ENCODE peak calls at places on chromosomes 7 and 10, in nine cellular contexts. M is HCT116, R is GM23338, O is transverse colon, Q is suprapubic skin, Z is spleen, B is breast epithelium, J is GM12891, H is SK-N-SH. I is an unnamed sample.

GRCh38 chr10:72720814-72721665 is 29.1 kb downstream of the MCU start:
- DNase-seq in M (no peak), R (no peak), O (no peak), Q (no peak), Z (no peak), B (no peak), J (no peak), H (no peak), I (no peak)

GRCh38 chr10:79948976-79949722 is at the start of gene SFTPD:
- DNase-seq in M (no peak), R (peak; percentile 46), O (no peak), Q (peak; percentile 34), Z (no peak), B (no peak), J (no peak), H (no peak), I (peak; percentile 40)

GRCh38 chr10:132496360-132497082 is 41.1 kb upstream of the INPP5A start:
- DNase-seq in M (no peak), R (no peak), O (no peak), Q (peak; percentile 53), Z (peak; percentile 27), B (no peak), J (no peak), H (no peak), I (no peak)

GRCh38 chr10:49679480-49679893 is at the start of gene C10orf53:
- DNase-seq in M (no peak), R (peak; percentile 90), O (no peak), Q (peak; percentile 43), Z (no peak), B (no peak), J (no peak), H (peak; percentile 95), I (peak; percentile 65)

GRCh38 chr7:136369225-136369624 is 392.1 kb upstream of the MTPN start:
- DNase-seq in M (no peak), R (no peak), O (no peak), Q (no peak), Z (no peak), B (no peak), J (no peak), H (no peak), I (no peak)

GRCh38 chr7:139895141-139895829 is 66.2 kb downstream of the TBXAS1 start:
- DNase-seq in M (no peak), R (no peak), O (no peak), Q (no peak), Z (no peak), B (no peak), J (no peak), H (no peak), I (no peak)

GRCh38 chr10:112083526-112083925 is 100.0 kb downstream of the GPAM start:
- DNase-seq in M (no peak), R (no peak), O (no peak), Q (no peak), Z (no peak), B (no peak), J (no peak), H (no peak), I (no peak)

GRCh38 chr7:126450269-126450671 is 802.5 kb downstream of the GRM8 start:
- DNase-seq in M (no peak), R (no peak), O (no peak), Q (no peak), Z (no peak), B (no peak), J (no peak), H (no peak), I (no peak)

GRCh38 chr10:79084012-79084971 is 15.5 kb downstream of the ZMIZ1 start:
- DNase-seq in M (no peak), R (peak; percentile 68), O (peak; percentile 91), Q (peak; percentile 95), Z (peak; percentile 94), B (peak; percentile 96), J (no peak), H (peak; percentile 59), I (no peak)

GRCh38 chr7:113267885-113268284 is 149.5 kb upstream of the SMIM30 start:
- DNase-seq in M (no peak), R (no peak), O (no peak), Q (no peak), Z (no peak), B (no peak), J (no peak), H (no peak), I (no peak)

GRCh38 chr7:7351156-7351555 is 168.8 kb downstream of the C1GALT1 start:
- DNase-seq in M (no peak), R (no peak), O (no peak), Q (no peak), Z (no peak), B (no peak), J (no peak), H (no peak), I (no peak)

GRCh38 chr10:98309366-98310355 is 41.7 kb upstream of the LOXL4 start:
- DNase-seq in M (peak; percentile 49), R (peak; percentile 85), O (peak; percentile 66), Q (peak; percentile 85), Z (no peak), B (peak; percentile 67), J (no peak), H (peak; percentile 89), I (no peak)

GRCh38 chr10:14625210-14625621 is 149.5 kb downstream of the FAM107B start:
- DNase-seq in M (no peak), R (no peak), O (no peak), Q (no peak), Z (no peak), B (no peak), J (no peak), H (peak; percentile 39), I (no peak)

GRCh38 chr7:28761485-28761884 is 196.6 kb downstream of the TRIL start:
- DNase-seq in M (no peak), R (no peak), O (no peak), Q (no peak), Z (no peak), B (no peak), J (no peak), H (no peak), I (no peak)

GRCh38 chr7:117019786-117020604 is 66.7 kb downstream of the ST7 start:
- DNase-seq in M (peak; percentile 54), R (peak; percentile 65), O (peak; percentile 37), Q (no peak), Z (peak; percentile 74), B (peak; percentile 48), J (no peak), H (peak; percentile 78), I (no peak)

GRCh38 chr7:30918676-30919075 is 7.0 kb downstream of the AQP1 start:
- DNase-seq in M (no peak), R (no peak), O (no peak), Q (peak; percentile 44), Z (peak; percentile 56), B (no peak), J (no peak), H (no peak), I (no peak)

GRCh38 chr7:151637781-151638261 is 118.1 kb upstream of the RHEB start:
- DNase-seq in M (no peak), R (no peak), O (no peak), Q (no peak), Z (no peak), B (no peak), J (no peak), H (no peak), I (no peak)
- TF ChIP-seq POLR2AphosphoS5 in M (no peak), R (no peak), O (no peak), Q (no peak), Z (peak; percentile 12), B (no peak), J (no peak), H (no peak), I (no peak)

GRCh38 chr10:93456480-93456879 is 25.7 kb downstream of the MYOF start:
- DNase-seq in M (no peak), R (no peak), O (no peak), Q (no peak), Z (no peak), B (no peak), J (no peak), H (no peak), I (no peak)

GRCh38 chr10:93461124-93461806 is 20.9 kb downstream of the MYOF start:
- DNase-seq in M (no peak), R (no peak), O (no peak), Q (peak; percentile 18), Z (no peak), B (no peak), J (no peak), H (no peak), I (no peak)

GRCh38 chr10:93461807-93462178 is 20.3 kb downstream of the MYOF start:
- DNase-seq in M (peak; percentile 65), R (no peak), O (no peak), Q (no peak), Z (no peak), B (peak; percentile 79), J (no peak), H (no peak), I (no peak)

GRCh38 chr10:93457511-93457910 is 24.6 kb downstream of the MYOF start:
- DNase-seq in M (no peak), R (no peak), O (no peak), Q (no peak), Z (no peak), B (no peak), J (no peak), H (no peak), I (no peak)

GRCh38 chr10:93458821-93459257 is 23.3 kb downstream of the MYOF start:
- DNase-seq in M (peak; percentile 97), R (peak; percentile 41), O (peak; percentile 63), Q (no peak), Z (no peak), B (peak; percentile 95), J (no peak), H (no peak), I (no peak)
- TF ChIP-seq POLR2AphosphoS5 in M (peak; percentile 70), R (no peak), O (peak; percentile 82), Q (peak; percentile 95), Z (peak; percentile 75), B (peak; percentile 84), J (no peak), H (peak; percentile 75), I (peak; percentile 76)

DNA sequence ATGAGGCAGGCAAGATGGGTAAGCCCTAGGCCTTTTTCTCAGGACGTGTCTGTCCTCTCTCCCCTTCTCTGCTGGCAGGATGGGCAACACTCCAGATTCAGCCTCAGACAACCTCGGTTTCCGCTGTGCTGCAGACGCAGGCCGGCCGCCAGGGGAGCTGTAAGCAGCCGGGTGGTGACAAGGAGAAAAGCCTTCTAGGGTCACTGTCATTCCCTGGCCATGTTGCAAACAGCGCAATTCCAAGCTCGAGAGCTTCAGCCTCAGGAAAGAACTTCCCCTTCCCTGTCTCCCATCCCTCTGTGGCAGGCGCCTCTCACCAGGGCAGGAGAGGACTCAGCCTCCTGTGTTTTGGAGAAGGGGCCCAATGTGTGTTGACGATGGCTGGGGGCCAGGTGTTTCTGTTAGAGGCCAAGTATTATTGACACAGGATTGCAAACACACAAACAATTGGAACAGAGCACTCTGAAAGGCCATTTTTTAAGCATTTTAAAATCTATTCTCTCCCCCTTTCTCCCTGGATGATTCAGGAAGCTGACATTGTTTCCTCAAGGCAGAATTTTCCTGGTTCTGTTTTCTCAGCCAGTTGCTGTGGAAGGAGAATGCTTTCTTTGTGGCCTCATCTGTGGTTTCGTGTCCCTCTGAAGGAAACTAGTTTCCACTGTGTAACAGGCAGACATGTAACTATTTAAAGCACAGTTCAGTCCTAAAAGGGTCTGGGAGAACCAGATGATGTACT is 13.1 kb downstream of the PHKG1 start:
- DNase-seq in M (no peak), R (peak; percentile 59), O (peak; percentile 63), Q (peak; percentile 93), Z (peak; percentile 74), B (peak; percentile 87), J (no peak), H (peak; percentile 92), I (no peak)
- TF ChIP-seq POLR2AphosphoS5 in M (no peak), R (no peak), O (peak; percentile 18), Q (no peak), Z (peak; percentile 14), B (no peak), J (no peak), H (peak; percentile 12), I (peak; percentile 20)

GRCh38 chr7:111756687-111757178 is 194.4 kb upstream of the IMMP2L start:
- DNase-seq in M (no peak), R (peak; percentile 75), O (peak; percentile 11), Q (no peak), Z (no peak), B (peak; percentile 44), J (no peak), H (no peak), I (peak; percentile 96)
- TF ChIP-seq POLR2AphosphoS5 in M (no peak), R (no peak), O (no peak), Q (no peak), Z (peak; percentile 32), B (peak; percentile 59), J (no peak), H (no peak), I (no peak)

I was measured in vagina.